ENCODE peak calls at places on chromosomes 4 and X, in four cellular contexts. L is ovary, V is K562, M is transverse colon. F is an unnamed sample. For H3K27me3, the result is how much of the 10 kb centered on the place peaks cover.

GRCh38 chr4:36027203-36027602 is 217.1 kb downstream of the ARAP2 start:
- DNase-seq in M (no peak), V (no peak), L (no peak), F (no peak)

GRCh38 chr4:108006361-108006760 is 16.7 kb downstream of the HADH start:
- DNase-seq in M (no peak), V (no peak), L (no peak), F (no peak)

GRCh38 chr4:158016511-158016910 is 156.3 kb downstream of the GASK1B start:
- DNase-seq in V (no peak), L (no peak), M (no peak), F (no peak)

GRCh38 chr4:18401435-18401834 is 379.9 kb upstream of the LCORL start:
- DNase-seq in M (no peak), V (no peak), L (no peak), F (no peak)

GRCh38 chr4:97867557-97868091 is 275.7 kb downstream of the STPG2 start:
- DNase-seq in L (no peak), M (no peak), V (no peak), F (no peak)

GRCh38 chr4:98864560-98864959 is 64.4 kb downstream of the EIF4E start:
- DNase-seq in V (no peak), M (peak), L (no peak), F (no peak)

GRCh38 chrX:18424482-18425198 is 768 bp upstream of the CDKL5 start:
- DNase-seq in M (peak), L (peak), V (no peak), F (no peak)

GRCh38 chrX:22296871-22297270 is 24.2 kb downstream of the CBLL2 start:
- DNase-seq in L (no peak), M (no peak), V (no peak), F (no peak)

GRCh38 chr4:44121210-44121609 is 327.4 kb downstream of the KCTD8 start:
- DNase-seq in L (no peak), V (no peak), M (no peak), F (no peak)

GRCh38 chr4:189092596-189092995 is 848.1 kb upstream of the FRG1 start:
- DNase-seq in V (no peak), M (no peak), L (no peak), F (no peak)

GRCh38 chr4:10529256-10529890 is 72.1 kb upstream of the ZNF518B start:
- DNase-seq in L (no peak), V (no peak), M (no peak), F (no peak)

GRCh38 chrX:48576108-48576507 is 1.8 kb downstream of the RBM3 start:
- DNase-seq in M (no peak), V (no peak), L (no peak), F (no peak)

GRCh38 chr4:158536833-158537232 is 15.2 kb downstream of the RXFP1 start:
- DNase-seq in V (no peak), M (no peak), L (no peak), F (no peak)

GRCh38 chr4:41632481-41633073 is 94.6 kb downstream of the LIMCH1 start:
- DNase-seq in M (no peak), V (no peak), L (no peak), F (no peak)

GRCh38 chrX:150873616-150874015 is 24.9 kb downstream of the CD99L2 start:
- DNase-seq in L (no peak), M (no peak), V (no peak), F (no peak)

GRCh38 chr4:24551492-24552330 is 32.6 kb downstream of the DHX15 start:
- DNase-seq in L (no peak), V (peak), M (no peak), F (no peak)

GRCh38 chr4:67035501-67035900 is 509.8 kb downstream of the CENPC start:
- DNase-seq in L (no peak), M (no peak), V (no peak), F (no peak)

GRCh38 chr4:8130346-8131066 is 28.1 kb downstream of the ABLIM2 start:
- DNase-seq in M (no peak), L (no peak), V (no peak), F (no peak)

GRCh38 chrX:8647176-8647575 is 84.8 kb downstream of the ANOS1 start:
- DNase-seq in M (no peak), L (no peak), V (no peak), F (no peak)

GRCh38 chr4:120841580-120841979 is 80.9 kb downstream of the PRDM5 start:
- DNase-seq in V (no peak), L (no peak), M (no peak), F (no peak)

GRCh38 chr4:46550471-46550870 is 160.5 kb upstream of the GABRA2 start:
- DNase-seq in L (no peak), M (no peak), V (no peak), F (no peak)

GRCh38 chrX:135740683-135741149 is 27.3 kb downstream of the CT45A3 start:
- DNase-seq in M (peak), L (no peak), V (peak), F (no peak)

GRCh38 chr4:141464366-141464765 is 172.0 kb upstream of the IL15 start:
- DNase-seq in V (no peak), L (no peak), M (no peak), F (no peak)

GRCh38 chrX:21056636-21057035 is 317.6 kb upstream of the CNKSR2 start:
- DNase-seq in L (no peak), M (no peak), V (no peak), F (no peak)

GRCh38 chrX:46978341-46979291 is 66.4 kb downstream of the JADE3 start:
- DNase-seq in L (peak), M (peak), V (peak), F (peak)

GRCh38 chrX:112808651-112809050 is 32.0 kb downstream of the AMOT start:
- DNase-seq in V (no peak), M (no peak), L (no peak), F (no peak)

GRCh38 chr4:152079543-152080293 is 318.9 kb upstream of the GATB start:
- DNase-seq in V (no peak), M (no peak), L (no peak), F (no peak)

GRCh38 chr4:105622269-105622668 is 69.8 kb downstream of the ARHGEF38 start:
- DNase-seq in L (no peak), V (no peak), M (no peak), F (no peak)

GRCh38 chr4:48079972-48080391 is 54.1 kb downstream of the TXK start:
- DNase-seq in M (no peak), V (no peak), L (no peak), F (no peak)

GRCh38 chrX:124211312-124211942 is 121.0 kb upstream of the TEX13D start:
- DNase-seq in L (no peak), V (peak), M (no peak), F (no peak)

GRCh38 chr4:84504821-84505220 is 5.7 kb upstream of the NKX6-1 start:
- DNase-seq in L (no peak), M (no peak), V (no peak), F (no peak)

GRCh38 chrX:135544338-135544948 is 24.0 kb downstream of the INTS6L start:
- DNase-seq in M (peak), L (no peak), V (no peak), F (no peak)

GRCh38 chr4:21726255-21726815 is 222.2 kb downstream of the KCNIP4 start:
- DNase-seq in M (no peak), L (no peak), V (no peak), F (no peak)

GRCh38 chrX:107654778-107655761 is 26.8 kb downstream of the PRPS1 start:
- DNase-seq in L (peak), V (peak), M (peak), F (peak)

GRCh38 chr4:10296730-10297129 is 160.5 kb downstream of the ZNF518B start:
- DNase-seq in L (no peak), M (no peak), V (no peak), F (no peak)

GRCh38 chrX:72052415-72053090 is 79.2 kb downstream of the RTL5 start:
- DNase-seq in M (no peak), L (no peak), V (no peak), F (no peak)

GRCh38 chr4:114599231-114600065 is 841 bp downstream of the UGT8 start:
- DNase-seq in M (peak), V (no peak), L (no peak), F (no peak)
- H3K27me3 ChIP-seq in M (under half), V (under half), L (under half), F (under half)

DNA sequence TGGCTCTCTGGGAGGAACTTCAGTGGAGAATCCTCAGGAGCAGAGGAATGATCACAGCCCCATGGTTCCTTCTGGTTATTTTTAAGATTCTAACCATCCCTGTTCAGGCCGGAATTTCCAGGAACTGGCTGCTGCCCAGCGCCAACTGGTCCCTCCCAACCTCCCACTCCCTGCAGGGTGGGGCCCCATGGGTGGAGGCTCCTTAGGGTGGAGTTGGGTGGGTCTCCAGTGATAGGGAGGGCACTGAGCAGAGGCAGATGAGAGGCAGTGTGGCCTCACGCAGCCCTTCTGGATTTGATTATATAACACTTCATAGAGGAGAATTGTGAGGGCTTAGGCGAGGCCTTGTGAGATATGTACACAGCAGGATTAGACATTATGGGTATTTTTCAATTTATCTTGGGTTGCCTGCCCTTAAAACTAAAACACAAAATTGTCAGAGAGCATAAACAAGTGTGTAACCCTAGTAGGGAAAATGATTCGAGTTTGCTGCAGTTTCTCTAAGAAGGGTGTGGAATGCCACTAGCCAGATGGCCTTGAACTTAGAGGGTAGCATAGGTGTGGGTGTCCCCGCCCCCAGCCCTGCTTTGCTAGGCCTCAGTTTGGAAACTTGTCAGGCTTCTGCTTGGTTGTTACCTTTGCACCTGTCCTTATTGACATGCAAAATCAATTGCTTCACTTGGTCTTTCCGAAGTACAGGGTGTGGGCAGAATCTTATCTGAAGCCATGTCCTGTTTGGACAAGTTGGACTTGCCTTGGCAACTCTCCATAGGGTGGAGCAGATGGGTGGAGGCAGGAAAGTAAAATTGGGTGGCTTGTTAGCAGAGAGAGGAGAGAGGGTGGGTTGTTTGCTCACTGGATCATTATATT is 9.3 kb downstream of the KLF3 start:
- DNase-seq in M (peak), V (peak), L (peak), F (no peak)
- TF ChIP-seq EP300 in M (peak), V (peak), L (no peak), F (peak)

GRCh38 chrX:40041915-40042314 is 55.8 kb downstream of the BCOR start:
- DNase-seq in M (no peak), V (no peak), L (no peak), F (no peak)
- H3K27me3 ChIP-seq in M (under half), V (under half), L (under half), F (under half)

DNA sequence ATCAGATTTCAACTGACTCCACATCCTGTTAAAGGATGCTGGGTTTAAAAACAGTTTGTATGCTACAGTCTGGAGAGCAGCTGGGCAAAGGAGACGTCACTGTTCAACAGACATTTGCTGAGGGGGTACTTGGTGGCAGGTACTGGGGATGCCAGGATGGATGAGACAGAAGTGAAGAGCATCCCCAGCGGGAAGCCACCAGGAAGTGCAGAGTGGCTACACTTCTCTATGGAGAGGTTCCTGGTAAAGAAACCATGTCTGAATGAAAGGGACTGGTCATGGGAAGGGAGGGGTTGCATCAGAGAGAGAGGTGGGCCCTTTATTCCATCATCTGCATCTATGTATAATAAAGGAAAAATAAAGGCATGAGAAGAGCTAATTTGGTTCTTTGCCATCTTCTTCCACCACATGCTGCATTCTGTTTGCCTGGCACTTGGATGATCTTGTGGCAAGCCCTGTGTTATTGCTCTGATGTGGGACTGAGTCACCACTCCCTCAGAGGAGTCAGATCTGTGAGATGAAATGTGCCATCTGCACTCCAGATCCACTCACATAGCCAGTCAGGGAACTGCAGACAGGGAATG is 144.9 kb downstream of the SOWAHB start:
- DNase-seq in V (no peak), M (no peak), L (no peak), F (no peak)
- TF ChIP-seq EP300 in V (no peak), M (no peak), L (no peak), F (no peak)

DNA sequence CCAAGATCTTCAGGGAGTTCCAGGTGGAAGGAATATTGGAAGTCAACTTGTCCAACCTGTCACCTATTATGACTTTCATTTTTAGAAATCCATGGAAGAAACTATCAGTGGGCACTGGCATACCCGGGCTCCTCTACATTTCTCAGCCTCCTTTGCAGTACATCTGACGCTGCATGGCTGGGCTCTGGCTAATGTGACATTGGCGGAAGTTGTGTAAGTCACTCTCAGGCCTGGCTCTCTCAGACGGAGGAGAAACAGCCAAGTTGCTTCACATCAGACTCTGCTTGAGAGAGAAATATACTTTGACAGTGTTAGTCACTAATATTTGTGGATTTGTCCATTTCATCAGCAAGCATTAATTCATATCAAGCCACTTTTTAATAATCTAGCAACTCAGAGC is 4.5 kb downstream of the DCHS2 start:
- DNase-seq in L (no peak), M (no peak), V (no peak), F (no peak)
- H3K27me3 ChIP-seq in L (under half), M (under half), V (under half), F (under half)